ENCODE peak calls at places on chromosome 1, in nine cellular contexts. P is GM10248, Q is RPMI8226, R is bronchial epithelial cell, I is ovary, T is left cardiac atrium, D is RPMI7951, A is retina, H is pons. E is an unnamed sample.

GRCh38 chr1:192601145-192602048 is 25.8 kb downstream of the RGS1 start:
- DNase-seq in P (no peak), Q (no peak), R (peak), I (no peak), T (no peak), D (peak), A (no peak), H (no peak), E (no peak)

GRCh38 chr1:193558491-193559028 is 372.1 kb upstream of the B3GALT2 start:
- DNase-seq in P (no peak), Q (peak), R (peak), I (no peak), T (no peak), D (peak), A (no peak), H (peak), E (peak)

GRCh38 chr1:87329756-87330200 is 1.1 kb downstream of the LMO4 start:
- DNase-seq in P (peak), Q (peak), R (peak), I (no peak), T (no peak), D (peak), A (peak), H (no peak), E (peak)

GRCh38 chr1:7003676-7004075 is 218.4 kb downstream of the CAMTA1 start:
- DNase-seq in P (no peak), Q (no peak), R (peak), I (no peak), T (no peak), D (no peak), A (no peak), H (no peak), E (peak)

GRCh38 chr1:61284933-61285332 is 202.6 kb downstream of the NFIA start:
- DNase-seq in P (no peak), Q (no peak), R (no peak), I (no peak), T (no peak), D (no peak), A (no peak), H (no peak), E (no peak)

GRCh38 chr1:89641781-89642180 is 8.9 kb downstream of the LRRC8C start:
- DNase-seq in P (no peak), Q (no peak), R (no peak), I (no peak), T (no peak), D (no peak), A (no peak), H (no peak), E (no peak)

GRCh38 chr1:40389871-40390560 is 16.5 kb downstream of the SMAP2 start:
- DNase-seq in P (no peak), Q (no peak), R (no peak), I (no peak), T (no peak), D (no peak), A (no peak), H (peak), E (no peak)

GRCh38 chr1:183719976-183720497 is 66.9 kb upstream of the APOBEC4 start:
- DNase-seq in P (no peak), Q (no peak), R (peak), I (no peak), T (no peak), D (no peak), A (no peak), H (no peak), E (no peak)

GRCh38 chr1:33093004-33093403 is 12.1 kb downstream of the AZIN2 start:
- DNase-seq in P (no peak), Q (no peak), R (no peak), I (no peak), T (no peak), D (no peak), A (no peak), H (no peak), E (no peak)

GRCh38 chr1:216830402-216830801 is 107.2 kb upstream of the ESRRG start:
- DNase-seq in P (no peak), Q (no peak), R (no peak), I (no peak), T (no peak), D (no peak), A (no peak), H (no peak), E (no peak)

GRCh38 chr1:218436346-218436745 is 91.2 kb downstream of the TGFB2 start:
- DNase-seq in P (no peak), Q (no peak), R (no peak), I (no peak), T (no peak), D (no peak), A (no peak), H (no peak), E (no peak)

E was measured in foreskin keratinocyte.